ENCODE peak calls at places on chromosomes 13 and 19, in six cellular contexts. One of them, this sample, is unnamed.

GRCh38 chr13:105572401-105572800 is 963.1 kb downstream of the EFNB2 start:
- DNase-seq in A549: no peak
- DNase-seq in GM12878: no peak
- DNase-seq in HepG2: no peak
- DNase-seq in K562: no peak
- DNase-seq in endothelial cell of umbilical vein: no peak
- DNase-seq in this sample: no peak

GRCh38 chr13:97353927-97354326 is 80.0 kb upstream of the RAP2A start:
- DNase-seq in A549: no peak
- DNase-seq in GM12878: no peak
- DNase-seq in HepG2: no peak
- DNase-seq in K562: no peak
- DNase-seq in endothelial cell of umbilical vein: no peak
- DNase-seq in this sample: no peak

GRCh38 chr19:12194827-12195500 is 32.1 kb downstream of the ZNF136 start:
- DNase-seq in A549: no peak
- DNase-seq in GM12878: no peak
- DNase-seq in HepG2: no peak
- DNase-seq in K562: no peak
- DNase-seq in endothelial cell of umbilical vein: peak
- DNase-seq in this sample: no peak

GRCh38 chr19:11089254-11090013 is at the start of gene LDLR:
- DNase-seq in A549: peak
- DNase-seq in GM12878: peak
- DNase-seq in HepG2: peak
- DNase-seq in K562: peak
- DNase-seq in endothelial cell of umbilical vein: peak
- DNase-seq in this sample: peak

GRCh38 chr19:57559008-57559403 is 657 bp downstream of the ZNF550 start:
- DNase-seq in A549: peak
- DNase-seq in GM12878: no peak
- DNase-seq in HepG2: peak
- DNase-seq in K562: peak
- DNase-seq in endothelial cell of umbilical vein: peak
- DNase-seq in this sample: peak

GRCh38 chr13:27792393-27793218 is at the start of gene GSX1:
- DNase-seq in A549: peak
- DNase-seq in GM12878: no peak
- DNase-seq in HepG2: peak
- DNase-seq in K562: peak
- DNase-seq in endothelial cell of umbilical vein: peak
- DNase-seq in this sample: peak

GRCh38 chr13:21287331-21287907 is 111.0 kb downstream of the MRPL57 start:
- DNase-seq in A549: no peak
- DNase-seq in GM12878: no peak
- DNase-seq in HepG2: no peak
- DNase-seq in K562: no peak
- DNase-seq in endothelial cell of umbilical vein: no peak
- DNase-seq in this sample: no peak

GRCh38 chr13:27004866-27005265 is 166.7 kb downstream of the USP12 start:
- DNase-seq in A549: no peak
- DNase-seq in GM12878: no peak
- DNase-seq in HepG2: no peak
- DNase-seq in K562: no peak
- DNase-seq in endothelial cell of umbilical vein: no peak
- DNase-seq in this sample: no peak

GRCh38 chr13:44052843-44053607 is 173.3 kb downstream of the LACC1 start:
- DNase-seq in A549: no peak
- DNase-seq in GM12878: no peak
- DNase-seq in HepG2: no peak
- DNase-seq in K562: no peak
- DNase-seq in endothelial cell of umbilical vein: no peak
- DNase-seq in this sample: no peak

GRCh38 chr13:114019367-114019766 is 45.5 kb upstream of the C13orf46 start:
- DNase-seq in A549: peak
- DNase-seq in GM12878: no peak
- DNase-seq in HepG2: no peak
- DNase-seq in K562: peak
- DNase-seq in endothelial cell of umbilical vein: no peak
- DNase-seq in this sample: peak

GRCh38 chr19:34598217-34599155 is 78.5 kb downstream of the SCGB2B2 start:
- DNase-seq in A549: no peak
- DNase-seq in GM12878: no peak
- DNase-seq in HepG2: no peak
- DNase-seq in K562: no peak
- DNase-seq in endothelial cell of umbilical vein: no peak
- DNase-seq in this sample: no peak

GRCh38 chr13:39578821-39579291 is 24.1 kb downstream of the LHFPL6 start:
- DNase-seq in A549: no peak
- DNase-seq in GM12878: no peak
- DNase-seq in HepG2: no peak
- DNase-seq in K562: no peak
- DNase-seq in endothelial cell of umbilical vein: no peak
- DNase-seq in this sample: no peak

GRCh38 chr13:39577833-39578232 is 25.2 kb downstream of the LHFPL6 start:
- DNase-seq in A549: no peak
- DNase-seq in GM12878: no peak
- DNase-seq in HepG2: no peak
- DNase-seq in K562: no peak
- DNase-seq in endothelial cell of umbilical vein: no peak
- DNase-seq in this sample: no peak

GRCh38 chr13:39577203-39577602 is 25.8 kb downstream of the LHFPL6 start:
- DNase-seq in A549: no peak
- DNase-seq in GM12878: no peak
- DNase-seq in HepG2: no peak
- DNase-seq in K562: no peak
- DNase-seq in endothelial cell of umbilical vein: no peak
- DNase-seq in this sample: no peak

GRCh38 chr13:39571502-39572092 is 31.4 kb downstream of the LHFPL6 start:
- DNase-seq in A549: no peak
- DNase-seq in GM12878: no peak
- DNase-seq in HepG2: no peak
- DNase-seq in K562: no peak
- DNase-seq in endothelial cell of umbilical vein: no peak
- DNase-seq in this sample: no peak

DNA sequence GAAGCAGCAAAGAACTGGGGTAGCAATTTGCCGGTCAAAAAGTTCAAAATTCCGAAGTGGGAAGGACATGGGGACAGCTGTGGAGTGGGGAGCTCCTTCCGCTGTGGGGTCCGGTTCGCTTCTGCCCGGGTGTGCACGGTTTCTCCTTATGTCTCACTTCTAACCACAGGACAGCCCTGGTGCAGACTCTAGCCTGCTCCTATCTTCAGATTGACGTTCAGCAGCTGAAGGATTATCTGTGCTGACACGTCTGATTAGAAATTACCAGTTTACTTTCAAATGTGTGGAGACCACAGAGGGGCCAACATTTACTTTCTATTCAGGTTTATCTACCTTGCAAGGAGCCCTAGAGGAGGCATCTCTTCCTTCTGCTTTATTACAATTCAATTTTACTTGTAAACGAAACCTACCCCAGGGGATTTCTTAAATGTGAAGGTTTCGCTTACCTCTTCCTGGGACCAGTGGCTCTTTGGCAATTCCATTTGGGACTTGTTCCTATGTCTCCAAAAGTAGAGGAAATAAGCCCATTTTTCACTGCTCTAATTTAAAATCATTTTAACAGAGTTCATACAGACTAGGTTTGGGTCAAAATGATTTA is 27.3 kb downstream of the LHFPL6 start:
- DNase-seq in A549: no peak
- DNase-seq in GM12878: peak
- DNase-seq in HepG2: no peak
- DNase-seq in K562: no peak
- DNase-seq in endothelial cell of umbilical vein: no peak
- DNase-seq in this sample: no peak
- H3K4me3 ChIP-seq in A549: no peak
- H3K4me3 ChIP-seq in GM12878: peak
- H3K4me3 ChIP-seq in HepG2: no peak
- H3K4me3 ChIP-seq in K562: no peak
- H3K4me3 ChIP-seq in endothelial cell of umbilical vein: no peak
- H3K4me3 ChIP-seq in this sample: no peak

DNA sequence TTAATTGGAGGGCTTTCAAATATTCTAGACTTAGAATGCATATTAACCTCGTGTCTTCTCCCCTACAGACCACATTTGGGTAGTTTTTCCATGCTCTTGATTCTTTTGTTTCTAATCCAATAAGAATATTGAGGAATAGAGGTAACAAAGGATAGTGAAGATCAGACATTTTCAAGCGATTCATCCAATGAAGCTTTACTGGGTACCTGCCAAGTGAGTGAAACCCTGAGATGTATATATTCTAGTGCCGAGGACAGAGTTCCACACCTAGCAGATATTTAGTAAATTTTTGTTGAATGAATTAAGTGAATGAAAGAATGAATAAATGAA is 471 bp upstream of the RFC3 start:
- DNase-seq in A549: no peak
- DNase-seq in GM12878: no peak
- DNase-seq in HepG2: no peak
- DNase-seq in K562: no peak
- DNase-seq in endothelial cell of umbilical vein: no peak
- DNase-seq in this sample: no peak
- TF ChIP-seq MYC in A549: no peak
- TF ChIP-seq MYC in GM12878: no peak
- TF ChIP-seq MYC in HepG2: no peak
- TF ChIP-seq MYC in K562: no peak
- TF ChIP-seq MYC in endothelial cell of umbilical vein: no peak
- TF ChIP-seq MYC in this sample: no peak

DNA sequence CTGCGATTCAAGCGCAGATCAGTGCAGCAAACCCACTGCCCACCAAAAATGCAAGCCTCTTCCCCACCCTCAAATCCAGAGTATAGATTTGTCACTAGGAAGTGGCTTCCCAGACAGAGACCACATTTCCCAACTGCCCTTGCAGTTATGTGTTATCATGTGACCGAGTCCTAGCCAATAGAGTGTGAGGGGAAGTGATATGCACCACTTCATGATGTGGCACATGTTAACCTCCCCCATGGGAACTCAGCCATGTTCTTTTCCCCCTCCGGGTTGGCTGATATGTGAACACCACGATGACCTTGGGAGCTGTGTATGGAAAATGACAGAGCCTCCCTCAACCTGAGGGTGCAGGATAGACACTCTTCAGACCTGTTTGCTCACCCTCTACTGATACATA is 50.8 kb downstream of the MBD3L2B start:
- DNase-seq in A549: no peak
- DNase-seq in GM12878: no peak
- DNase-seq in HepG2: no peak
- DNase-seq in K562: peak
- DNase-seq in endothelial cell of umbilical vein: no peak
- DNase-seq in this sample: peak
- H3K4me3 ChIP-seq in A549: no peak
- H3K4me3 ChIP-seq in GM12878: no peak
- H3K4me3 ChIP-seq in HepG2: no peak
- H3K4me3 ChIP-seq in K562: no peak
- H3K4me3 ChIP-seq in endothelial cell of umbilical vein: no peak
- H3K4me3 ChIP-seq in this sample: no peak

DNA sequence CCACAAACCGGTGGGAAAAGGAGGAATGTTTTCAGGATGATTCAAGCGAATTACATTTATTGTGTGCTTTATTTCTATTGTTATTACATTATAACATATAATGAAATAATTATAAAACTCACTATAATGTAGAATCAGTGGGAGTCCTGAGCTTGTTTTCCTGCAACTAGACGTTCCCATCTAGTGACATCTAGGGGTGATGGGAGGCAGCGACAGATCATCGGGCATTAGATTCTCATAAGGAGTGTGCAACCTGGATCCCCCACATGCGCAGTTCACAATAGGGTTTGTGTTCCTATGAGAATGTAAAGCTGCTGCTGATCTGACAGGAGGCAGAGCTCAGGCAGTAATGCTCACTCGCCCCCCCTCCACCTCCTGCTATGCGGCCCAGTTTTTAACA is 54.5 kb downstream of the SPTBN4 start:
- DNase-seq in A549: no peak
- DNase-seq in GM12878: no peak
- DNase-seq in HepG2: peak
- DNase-seq in K562: no peak
- DNase-seq in endothelial cell of umbilical vein: no peak
- DNase-seq in this sample: peak
- TF ChIP-seq MYC in A549: no peak
- TF ChIP-seq MYC in GM12878: no peak
- TF ChIP-seq MYC in HepG2: no peak
- TF ChIP-seq MYC in K562: no peak
- TF ChIP-seq MYC in endothelial cell of umbilical vein: no peak
- TF ChIP-seq MYC in this sample: no peak

GRCh38 chr13:68748038-68748437 is 1359.6 kb upstream of the ATXN8OS start:
- DNase-seq in A549: no peak
- DNase-seq in GM12878: no peak
- DNase-seq in HepG2: no peak
- DNase-seq in K562: no peak
- DNase-seq in endothelial cell of umbilical vein: peak
- DNase-seq in this sample: no peak
- H3K4me3 ChIP-seq in A549: no peak
- H3K4me3 ChIP-seq in GM12878: no peak
- H3K4me3 ChIP-seq in HepG2: no peak
- H3K4me3 ChIP-seq in K562: no peak
- H3K4me3 ChIP-seq in endothelial cell of umbilical vein: no peak
- H3K4me3 ChIP-seq in this sample: no peak

GRCh38 chr19:17347877-17348276 is 10.5 kb downstream of the GTPBP3 start:
- DNase-seq in A549: no peak
- DNase-seq in GM12878: no peak
- DNase-seq in HepG2: no peak
- DNase-seq in K562: no peak
- DNase-seq in endothelial cell of umbilical vein: no peak
- DNase-seq in this sample: no peak

GRCh38 chr19:17348700-17349099 is 11.3 kb downstream of the GTPBP3 start:
- DNase-seq in A549: peak
- DNase-seq in GM12878: no peak
- DNase-seq in HepG2: peak
- DNase-seq in K562: peak
- DNase-seq in endothelial cell of umbilical vein: peak
- DNase-seq in this sample: no peak

GRCh38 chr19:17347361-17347760 is 10.0 kb downstream of the GTPBP3 start:
- DNase-seq in A549: no peak
- DNase-seq in GM12878: no peak
- DNase-seq in HepG2: no peak
- DNase-seq in K562: no peak
- DNase-seq in endothelial cell of umbilical vein: peak
- DNase-seq in this sample: no peak

GRCh38 chr19:17341845-17342244 is 4.5 kb downstream of the GTPBP3 start:
- DNase-seq in A549: no peak
- DNase-seq in GM12878: no peak
- DNase-seq in HepG2: no peak
- DNase-seq in K562: no peak
- DNase-seq in endothelial cell of umbilical vein: no peak
- DNase-seq in this sample: no peak

DNA sequence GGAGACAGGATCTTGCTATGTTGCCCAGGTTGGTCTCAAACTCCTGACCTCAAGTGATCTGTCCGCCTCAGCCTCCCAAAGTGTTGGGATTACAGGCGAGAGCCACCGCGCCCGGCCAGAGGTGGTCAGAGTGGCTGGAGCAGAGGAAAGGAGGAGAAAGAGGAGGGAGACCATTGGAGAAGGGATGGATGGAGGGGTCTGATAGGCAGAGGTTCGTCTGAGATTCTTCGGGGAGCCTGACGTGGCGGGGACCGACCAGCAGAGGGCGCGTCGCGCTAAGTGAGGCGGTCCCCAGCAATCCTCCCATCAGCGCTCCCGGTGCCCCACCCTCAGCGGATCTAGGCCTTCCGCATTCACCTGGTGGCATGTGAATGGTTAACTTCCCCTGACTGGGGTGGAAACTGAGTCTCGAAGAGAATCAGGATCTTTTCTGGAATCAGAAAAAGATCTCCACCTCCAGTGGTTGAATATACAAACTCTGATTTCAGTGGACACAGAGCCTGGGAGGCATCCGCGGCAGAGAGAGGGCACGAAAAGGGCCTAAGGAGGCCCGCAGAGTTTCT is 8.8 kb downstream of the GTPBP3 start:
- DNase-seq in A549: peak
- DNase-seq in GM12878: peak
- DNase-seq in HepG2: peak
- DNase-seq in K562: peak
- DNase-seq in endothelial cell of umbilical vein: peak
- DNase-seq in this sample: peak
- TF ChIP-seq MYC in A549: no peak
- TF ChIP-seq MYC in GM12878: no peak
- TF ChIP-seq MYC in HepG2: no peak
- TF ChIP-seq MYC in K562: no peak
- TF ChIP-seq MYC in endothelial cell of umbilical vein: no peak
- TF ChIP-seq MYC in this sample: no peak

This sample was measured in NB4.